ENCODE peak calls at places on chromosomes 12 and 14, in four cellular contexts. X is NCI-H226, Z is GM19239, W is T-cell. G is an unnamed sample.

GRCh38 chr12:54658306-54659264 is 10.4 kb upstream of the DCD start:
- DNase-seq in Z (peak), W (no peak), X (peak), G (peak)

GRCh38 chr12:104750061-104750460 is 208.0 kb downstream of the SLC41A2 start:
- DNase-seq in W (no peak), X (no peak), Z (peak), G (peak)

GRCh38 chr14:98952595-98953325 is 319.2 kb downstream of the BCL11B start:
- DNase-seq in X (no peak), Z (no peak), W (no peak), G (peak)

GRCh38 chr14:28707814-28708213 is 58.8 kb upstream of the FOXG1 start:
- DNase-seq in Z (no peak), X (no peak), W (no peak), G (peak)

GRCh38 chr12:124233041-124233836 is 61.7 kb upstream of the RFLNA start:
- DNase-seq in W (no peak), Z (no peak), X (peak), G (peak)

GRCh38 chr12:132374821-132375445 is 45.5 kb upstream of the GALNT9 start:
- DNase-seq in Z (no peak), X (no peak), W (no peak), G (no peak)

GRCh38 chr14:89277229-89277628 is 139.8 kb downstream of the FOXN3 start:
- DNase-seq in X (no peak), W (no peak), Z (no peak), G (no peak)

GRCh38 chr12:96103067-96103650 is 67.8 kb upstream of the LTA4H start:
- DNase-seq in Z (no peak), W (no peak), X (no peak), G (no peak)

GRCh38 chr12:1523558-1524050 is 70.8 kb downstream of the FBXL14 start:
- DNase-seq in W (no peak), Z (no peak), X (no peak), G (no peak)

GRCh38 chr14:31543969-31544799 is 17.0 kb upstream of the NUBPL start:
- DNase-seq in Z (no peak), X (no peak), W (no peak), G (peak)

GRCh38 chr12:26032290-26032689 is 73.8 kb downstream of the RASSF8 start:
- DNase-seq in Z (no peak), X (no peak), W (no peak), G (no peak)

GRCh38 chr12:18632848-18633247 is 105.0 kb downstream of the PLCZ1 start:
- DNase-seq in W (no peak), X (no peak), Z (no peak), G (no peak)

GRCh38 chr12:113416091-113416754 is 6.0 kb upstream of the SDSL start:
- DNase-seq in X (no peak), W (no peak), Z (no peak), G (no peak)

GRCh38 chr14:93015039-93015438 is 92.1 kb downstream of the CHGA start:
- DNase-seq in W (no peak), X (no peak), Z (no peak), G (no peak)

GRCh38 chr12:132597333-132598283 is 12.8 kb downstream of the LRCOL1 start:
- DNase-seq in W (no peak), X (no peak), Z (no peak), G (peak)

GRCh38 chr14:34064349-34064748 is 113.5 kb upstream of the EGLN3 start:
- DNase-seq in X (no peak), W (no peak), Z (no peak), G (peak)

G was measured in adipocyte.